ENCODE peak calls at places on chromosomes 3 and 15, in four cellular contexts. One of them, this sample, is unnamed.

GRCh38 chr15:90840157-90840855 is 28.1 kb upstream of the FURIN start:
- DNase-seq in fibroblast of mammary gland: no peak
- DNase-seq in colonic mucosa: no peak
- DNase-seq in lung: no peak
- DNase-seq in this sample: no peak

GRCh38 chr3:37935756-37936666 is 54.6 kb upstream of the VILL start:
- DNase-seq in fibroblast of mammary gland: peak
- DNase-seq in colonic mucosa: no peak
- DNase-seq in lung: peak
- DNase-seq in this sample: peak

GRCh38 chr3:172562881-172563835 is 39.9 kb upstream of the TNFSF10 start:
- DNase-seq in fibroblast of mammary gland: peak
- DNase-seq in colonic mucosa: peak
- DNase-seq in lung: no peak
- DNase-seq in this sample: peak

GRCh38 chr3:64546856-64547255 is 140.9 kb downstream of the ADAMTS9 start:
- DNase-seq in colonic mucosa: no peak
- DNase-seq in lung: no peak
- DNase-seq in fibroblast of mammary gland: no peak
- DNase-seq in this sample: no peak

GRCh38 chr15:80547264-80547663 is 143.1 kb downstream of the ARNT2 start:
- DNase-seq in fibroblast of mammary gland: no peak
- DNase-seq in colonic mucosa: no peak
- DNase-seq in lung: no peak
- DNase-seq in this sample: peak

GRCh38 chr3:149967067-149967685 is 3.5 kb downstream of the PFN2 start:
- DNase-seq in colonic mucosa: no peak
- DNase-seq in fibroblast of mammary gland: peak
- DNase-seq in lung: no peak
- DNase-seq in this sample: peak

GRCh38 chr3:10495003-10495402 is 10.4 kb downstream of the ATP2B2 start:
- DNase-seq in colonic mucosa: peak
- DNase-seq in lung: peak
- DNase-seq in fibroblast of mammary gland: peak
- DNase-seq in this sample: peak

GRCh38 chr3:170033489-170033888 is 4.3 kb upstream of the GPR160 start:
- DNase-seq in lung: no peak
- DNase-seq in colonic mucosa: peak
- DNase-seq in fibroblast of mammary gland: no peak
- DNase-seq in this sample: no peak

GRCh38 chr3:182392182-182392917 is 401.0 kb upstream of the ATP11B start:
- DNase-seq in fibroblast of mammary gland: no peak
- DNase-seq in lung: no peak
- DNase-seq in colonic mucosa: no peak
- DNase-seq in this sample: no peak
- TF ChIP-seq CTCF in fibroblast of mammary gland: no peak
- TF ChIP-seq CTCF in lung: no peak
- TF ChIP-seq CTCF in colonic mucosa: no peak
- TF ChIP-seq CTCF in this sample: no peak

DNA sequence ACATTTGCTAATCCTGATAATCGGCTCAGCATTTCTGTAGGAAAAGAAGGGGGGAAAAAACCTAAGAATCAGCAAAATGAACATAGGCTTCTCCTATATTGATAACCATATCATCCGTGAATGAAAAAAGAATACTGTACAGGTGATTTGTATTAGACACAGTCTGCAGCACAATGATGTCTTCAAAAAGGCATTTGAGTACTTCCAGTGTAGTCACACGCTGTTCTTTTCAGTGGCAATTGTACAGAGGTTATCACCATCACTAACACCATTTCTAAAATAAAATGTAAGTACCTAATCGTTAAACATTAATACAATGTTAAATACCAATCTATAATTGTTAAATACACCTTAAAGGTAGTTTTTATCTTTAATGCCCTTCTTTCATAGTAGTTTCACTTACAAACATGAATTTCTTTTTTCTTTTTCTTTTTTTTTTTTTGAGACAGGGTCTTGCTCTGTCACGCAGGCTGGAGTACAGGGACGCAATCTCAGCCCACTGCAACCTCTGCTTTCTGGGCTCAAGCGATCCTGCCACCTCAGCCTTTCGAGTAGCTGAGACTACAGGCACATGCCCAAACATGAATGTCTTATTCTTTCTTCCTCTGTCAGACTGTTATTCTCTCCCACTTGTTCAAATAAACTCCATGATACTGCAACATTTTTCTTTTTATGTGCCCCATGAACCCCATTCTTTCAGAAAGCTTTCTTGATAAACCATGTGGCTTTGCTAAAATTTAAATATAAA is 18.4 kb downstream of the GOLGB1 start:
- DNase-seq in fibroblast of mammary gland: no peak
- DNase-seq in colonic mucosa: no peak
- DNase-seq in lung: no peak
- DNase-seq in this sample: no peak
- H3K4me3 ChIP-seq in fibroblast of mammary gland: no peak
- H3K4me3 ChIP-seq in colonic mucosa: no peak
- H3K4me3 ChIP-seq in lung: no peak
- H3K4me3 ChIP-seq in this sample: no peak

GRCh38 chr15:70902105-70902504 is 9.5 kb downstream of the LRRC49 start:
- DNase-seq in lung: no peak
- DNase-seq in fibroblast of mammary gland: peak
- DNase-seq in colonic mucosa: peak
- DNase-seq in this sample: peak
- TF ChIP-seq CTCF in lung: no peak
- TF ChIP-seq CTCF in fibroblast of mammary gland: no peak
- TF ChIP-seq CTCF in colonic mucosa: no peak
- TF ChIP-seq CTCF in this sample: no peak

DNA sequence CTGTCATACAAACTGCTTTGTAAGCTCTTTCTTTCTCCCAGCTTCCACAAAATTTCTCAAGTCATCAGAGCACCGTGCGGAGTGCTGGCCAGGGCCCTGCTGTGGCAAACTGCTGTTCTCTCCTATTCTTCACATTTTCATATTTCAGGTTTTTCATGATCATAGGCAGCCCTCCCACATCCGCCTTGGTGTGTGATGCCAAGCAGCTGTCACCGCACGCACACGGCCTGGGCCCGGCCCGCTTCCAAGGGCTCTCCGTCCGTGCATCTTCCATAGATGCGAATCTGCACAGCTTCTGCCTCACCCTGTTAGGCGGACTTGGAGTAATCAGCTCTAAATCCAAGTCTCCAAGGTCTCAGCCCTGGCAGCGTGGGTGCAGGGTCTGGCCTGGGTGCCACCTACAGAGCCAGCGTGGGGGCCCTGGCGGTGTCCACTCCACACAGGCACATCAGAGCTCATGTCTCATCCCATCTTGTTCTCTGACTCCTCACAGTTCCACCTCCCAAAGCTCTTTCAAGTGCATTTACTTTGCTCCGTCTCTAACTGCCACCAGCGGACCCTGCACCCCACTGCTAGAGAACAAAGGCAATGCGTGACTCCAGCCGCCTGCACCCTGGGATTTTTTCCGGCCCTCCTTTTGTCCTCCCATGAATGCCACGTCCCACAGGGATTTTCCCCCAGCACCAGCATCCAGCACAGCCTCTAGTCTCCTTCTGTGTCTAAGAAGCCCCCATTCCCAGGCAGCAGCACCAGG is 27.2 kb downstream of the CYFIP1 start:
- DNase-seq in colonic mucosa: no peak
- DNase-seq in fibroblast of mammary gland: peak
- DNase-seq in lung: no peak
- DNase-seq in this sample: peak
- H3K4me3 ChIP-seq in colonic mucosa: no peak
- H3K4me3 ChIP-seq in fibroblast of mammary gland: no peak
- H3K4me3 ChIP-seq in lung: no peak
- H3K4me3 ChIP-seq in this sample: no peak

DNA sequence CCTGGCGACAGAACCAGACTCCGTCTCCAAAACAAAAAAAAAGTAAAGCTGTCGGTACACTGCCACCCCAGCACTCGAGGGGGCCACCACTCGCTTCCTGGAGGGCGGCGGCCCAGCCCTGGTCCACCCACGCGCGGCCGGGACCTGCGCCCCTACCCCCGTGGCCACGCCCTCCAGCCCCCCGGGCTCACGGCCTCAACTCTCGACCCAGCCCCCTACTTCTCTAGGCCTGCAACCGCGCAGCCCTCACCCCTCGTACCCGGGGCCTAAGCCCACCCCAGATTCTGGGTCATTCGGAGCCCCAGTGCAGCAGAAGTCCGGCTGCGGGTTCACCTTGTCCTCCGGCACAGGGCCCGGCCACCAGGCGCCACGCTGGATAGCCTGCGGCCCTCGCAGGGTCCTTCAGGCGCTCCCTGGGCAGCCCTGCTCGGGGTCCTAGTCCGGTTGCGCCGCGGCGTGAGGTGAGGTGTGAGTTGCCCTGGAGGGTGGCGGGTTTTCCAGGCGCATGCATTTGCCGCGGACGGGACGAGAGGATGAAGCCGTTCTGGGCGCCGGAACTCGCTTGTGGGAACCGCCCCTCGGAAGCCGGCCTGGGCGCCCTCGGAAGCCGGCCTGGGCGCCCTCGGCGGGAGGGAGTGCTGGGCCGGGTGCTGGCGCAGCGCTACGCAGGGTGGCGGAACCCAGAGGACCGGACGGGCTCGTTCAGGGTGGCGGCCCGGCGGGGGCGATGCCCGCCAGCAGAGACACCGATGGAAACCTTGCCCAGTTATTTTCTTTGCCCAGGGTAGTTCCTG is 32.2 kb downstream of the SPINK8 start:
- DNase-seq in lung: peak
- DNase-seq in colonic mucosa: peak
- DNase-seq in fibroblast of mammary gland: peak
- DNase-seq in this sample: peak
- TF ChIP-seq CTCF in lung: no peak
- TF ChIP-seq CTCF in colonic mucosa: no peak
- TF ChIP-seq CTCF in fibroblast of mammary gland: no peak
- TF ChIP-seq CTCF in this sample: no peak

DNA sequence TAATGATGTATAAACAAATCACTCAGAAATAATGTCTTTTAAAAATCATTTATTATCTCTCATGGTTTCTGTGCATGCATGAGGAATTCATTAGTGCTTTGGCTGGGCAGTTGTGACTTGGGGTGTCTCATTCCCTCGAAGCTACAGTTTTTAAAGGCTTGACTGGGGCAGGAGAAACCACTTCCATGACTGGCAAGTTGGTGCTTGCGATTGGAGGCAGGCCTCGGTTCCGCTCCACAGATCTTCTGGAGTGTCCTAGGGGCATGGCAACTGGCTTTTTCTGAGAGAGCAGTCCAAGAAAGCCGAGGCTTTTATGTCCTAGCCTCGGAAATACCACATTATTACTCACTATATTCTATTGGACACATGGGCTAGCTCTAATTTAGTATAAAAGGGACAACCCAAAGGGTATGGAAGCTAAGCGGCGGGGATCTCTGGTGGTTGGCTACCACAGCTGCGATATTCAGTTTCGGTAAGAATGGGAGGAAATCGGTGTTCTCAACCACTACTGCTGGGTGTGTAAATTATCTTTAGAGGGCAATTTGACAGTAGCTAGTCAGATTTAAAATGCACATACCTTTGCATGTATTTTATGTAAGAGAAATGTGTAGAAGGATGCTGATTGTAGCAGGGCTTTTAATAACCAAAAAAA is 48.7 kb upstream of the TOP2B start:
- DNase-seq in colonic mucosa: no peak
- DNase-seq in lung: no peak
- DNase-seq in fibroblast of mammary gland: no peak
- DNase-seq in this sample: no peak
- H3K4me3 ChIP-seq in colonic mucosa: no peak
- H3K4me3 ChIP-seq in lung: no peak
- H3K4me3 ChIP-seq in fibroblast of mammary gland: no peak
- H3K4me3 ChIP-seq in this sample: no peak

GRCh38 chr3:39936848-39937247 is 127.4 kb downstream of the MYRIP start:
- DNase-seq in colonic mucosa: no peak
- DNase-seq in lung: no peak
- DNase-seq in fibroblast of mammary gland: no peak
- DNase-seq in this sample: no peak

GRCh38 chr3:39937874-39938273 is 128.5 kb downstream of the MYRIP start:
- DNase-seq in lung: no peak
- DNase-seq in fibroblast of mammary gland: no peak
- DNase-seq in colonic mucosa: no peak
- DNase-seq in this sample: no peak

GRCh38 chr3:39937315-39937714 is 127.9 kb downstream of the MYRIP start:
- DNase-seq in lung: no peak
- DNase-seq in colonic mucosa: no peak
- DNase-seq in fibroblast of mammary gland: no peak
- DNase-seq in this sample: no peak

GRCh38 chr3:39941941-39942340 is 132.5 kb downstream of the MYRIP start:
- DNase-seq in fibroblast of mammary gland: no peak
- DNase-seq in lung: no peak
- DNase-seq in colonic mucosa: peak
- DNase-seq in this sample: no peak
- TF ChIP-seq CTCF in fibroblast of mammary gland: no peak
- TF ChIP-seq CTCF in lung: no peak
- TF ChIP-seq CTCF in colonic mucosa: no peak
- TF ChIP-seq CTCF in this sample: no peak

DNA sequence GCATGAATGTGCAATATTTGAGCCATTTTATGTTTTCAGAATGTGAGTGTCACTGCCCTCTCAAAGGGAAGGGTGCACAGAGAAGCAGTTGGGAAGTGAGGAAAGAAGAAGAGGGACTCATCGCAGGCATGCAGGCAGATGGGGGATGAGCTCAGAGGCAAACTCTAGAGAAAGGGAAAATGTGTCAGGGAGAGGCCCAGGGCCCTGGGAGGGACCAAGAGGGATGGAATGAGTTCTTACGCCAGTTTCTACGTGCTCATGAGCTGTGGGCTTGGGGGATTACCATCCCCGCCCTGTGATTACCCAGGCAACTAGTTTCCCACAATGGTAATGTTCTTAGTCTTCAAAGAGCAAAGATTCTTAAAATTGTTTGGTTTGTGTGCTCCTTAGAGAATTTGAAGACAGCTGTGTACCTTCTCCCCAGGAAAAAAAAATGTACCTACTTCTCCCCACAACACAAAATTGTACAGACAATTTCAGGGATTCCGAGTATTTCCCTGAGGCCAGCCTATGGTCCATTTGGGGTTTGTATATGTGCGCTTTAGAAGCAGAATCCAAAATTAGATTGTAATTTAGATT is 17.8 kb downstream of the GCSAM start:
- DNase-seq in colonic mucosa: no peak
- DNase-seq in lung: no peak
- DNase-seq in fibroblast of mammary gland: no peak
- DNase-seq in this sample: no peak
- H3K4me3 ChIP-seq in colonic mucosa: no peak
- H3K4me3 ChIP-seq in lung: no peak
- H3K4me3 ChIP-seq in fibroblast of mammary gland: no peak
- H3K4me3 ChIP-seq in this sample: no peak